ENCODE peak calls at places on chromosomes 12 and 14, in eight cellular contexts. B is left ventricle myocardium inferior, S is GM23248, I is endothelial cell of umbilical vein, K is cardiac muscle cell, W is A549, D is MM.1S, P is psoas muscle. E is an unnamed sample.

GRCh38 chr12:139585-139984 is 73.0 kb downstream of the IQSEC3 start:
- DNase-seq in B (no peak), S (peak; percentile 19), I (no peak), K (peak; percentile 42), W (no peak), D (no peak), P (no peak), E (peak; percentile 71)

GRCh38 chr12:120381752-120382419 is 12.9 kb upstream of the MSI1 start:
- DNase-seq in B (no peak), S (no peak), I (no peak), K (peak; percentile 81), W (peak; percentile 39), D (no peak), P (no peak), E (no peak)

GRCh38 chr14:36238666-36239363 is 62.3 kb upstream of the PTCSC3 start:
- DNase-seq in B (no peak), S (peak; percentile 70), I (no peak), K (peak; percentile 4), W (no peak), D (no peak), P (no peak), E (no peak)

GRCh38 chr12:26198742-26199141 is 3.4 kb downstream of the SSPN start:
- DNase-seq in B (peak; percentile 29), S (peak; percentile 88), I (no peak), K (peak; percentile 51), W (no peak), D (no peak), P (peak; percentile 69), E (no peak)

GRCh38 chr12:54459355-54459754 is 14.0 kb downstream of the GTSF1 start:
- DNase-seq in B (no peak), S (no peak), I (no peak), K (no peak), W (no peak), D (no peak), P (no peak), E (no peak)

GRCh38 chr12:10136637-10137205 is 6.7 kb upstream of the CLEC7A start:
- DNase-seq in B (no peak), S (peak; percentile 13), I (no peak), K (no peak), W (no peak), D (no peak), P (no peak), E (no peak)

GRCh38 chr12:6089041-6089823 is 35.2 kb downstream of the VWF start:
- DNase-seq in B (no peak), S (peak; percentile 84), I (no peak), K (no peak), W (peak; percentile 22), D (peak; percentile 48), P (no peak), E (no peak)

GRCh38 chr12:50720501-50720900 is 43.4 kb upstream of the ATF1 start:
- DNase-seq in B (no peak), S (no peak), I (no peak), K (no peak), W (no peak), D (no peak), P (no peak), E (no peak)

GRCh38 chr14:22852940-22853767 is 16.8 kb downstream of the MMP14 start:
- DNase-seq in B (peak; percentile 90), S (peak; percentile 86), I (peak; percentile 85), K (peak; percentile 92), W (peak; percentile 82), D (peak; percentile 67), P (peak; percentile 93), E (peak; percentile 90)

GRCh38 chr14:91330846-91331245 is 86.3 kb upstream of the GPR68 start:
- DNase-seq in B (no peak), S (no peak), I (no peak), K (no peak), W (no peak), D (no peak), P (no peak), E (no peak)

GRCh38 chr14:43341921-43342320 is 1165.2 kb downstream of the FSCB start:
- DNase-seq in B (no peak), S (no peak), I (no peak), K (no peak), W (no peak), D (no peak), P (no peak), E (no peak)

GRCh38 chr12:85874064-85874463 is at the start of gene NTS:
- DNase-seq in B (no peak), S (no peak), I (no peak), K (peak; percentile 6), W (peak; percentile 29), D (no peak), P (no peak), E (no peak)

GRCh38 chr14:92654206-92654901 is 94.1 kb downstream of the LGMN start:
- DNase-seq in B (no peak), S (no peak), I (no peak), K (no peak), W (no peak), D (no peak), P (no peak), E (no peak)

GRCh38 chr14:52110441-52111086 is 41.7 kb upstream of the NID2 start:
- DNase-seq in B (no peak), S (peak; percentile 68), I (no peak), K (peak; percentile 91), W (peak; percentile 26), D (no peak), P (no peak), E (no peak)

GRCh38 chr12:58342736-58343135 is 401.4 kb downstream of the ATP23 start:
- DNase-seq in B (no peak), S (peak; percentile 32), I (no peak), K (no peak), W (no peak), D (no peak), P (no peak), E (no peak)

GRCh38 chr12:98845957-98846356 is 200.9 kb downstream of the APAF1 start:
- DNase-seq in B (no peak), S (peak; percentile 13), I (no peak), K (no peak), W (no peak), D (no peak), P (no peak), E (no peak)

GRCh38 chr14:104286496-104286895 is 148.1 kb downstream of the KIF26A start:
- DNase-seq in B (peak; percentile 5), S (no peak), I (no peak), K (no peak), W (no peak), D (no peak), P (peak; percentile 24), E (no peak)

GRCh38 chr14:53060046-53060445 is 93.1 kb downstream of the DDHD1 start:
- DNase-seq in B (no peak), S (peak; percentile 49), I (peak; percentile 58), K (peak; percentile 30), W (no peak), D (no peak), P (no peak), E (no peak)

DNA sequence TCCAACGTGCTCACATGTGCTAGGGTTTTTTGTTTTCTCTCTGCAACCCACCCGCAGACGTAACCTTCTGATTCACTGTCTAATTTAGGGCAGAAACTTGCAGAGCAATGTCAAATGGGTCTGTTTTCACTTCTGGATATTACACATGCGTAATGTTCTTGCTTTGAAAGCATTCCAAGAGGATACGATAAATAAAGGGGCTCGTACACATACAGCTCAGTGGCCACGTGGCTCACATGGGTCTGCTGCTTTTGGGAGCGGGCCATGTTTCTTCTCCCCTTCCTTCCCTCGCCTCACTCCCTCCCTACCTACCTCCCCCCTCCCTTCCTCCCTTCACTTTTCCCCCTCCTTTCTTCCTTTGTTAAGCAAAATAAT is 23.4 kb downstream of the CACNA1C start:
- DNase-seq in B (no peak), S (peak; percentile 41), I (no peak), K (peak; percentile 76), W (no peak), D (no peak), P (no peak), E (no peak)
- H3K4me3 ChIP-seq in B (peak overlapping the region; percentile 18), S (no peak overlapping the region), I (no peak overlapping the region), K (no peak overlapping the region), W (no peak overlapping the region), D (no peak overlapping the region), P (no peak overlapping the region), E (no peak overlapping the region)

DNA sequence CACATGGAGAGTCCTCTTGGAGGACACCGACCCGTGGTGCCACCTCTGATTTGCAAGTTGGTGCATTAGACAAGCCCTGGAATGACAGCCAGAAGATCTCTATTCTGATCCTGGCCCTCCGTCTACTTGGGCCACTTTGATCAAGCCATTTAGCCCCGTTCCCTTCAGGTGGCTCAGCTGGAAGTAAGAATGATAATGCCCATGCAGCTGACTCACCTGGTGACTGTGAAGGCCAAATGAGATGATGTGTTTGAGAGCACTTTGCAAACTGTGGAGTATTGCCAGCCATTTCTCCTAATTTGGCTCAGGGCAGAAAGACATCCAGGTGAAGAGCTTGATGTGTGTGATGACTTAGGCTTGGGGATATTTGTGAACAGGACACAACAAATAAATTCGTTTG is 165.9 kb downstream of the ETV6 start:
- DNase-seq in B (no peak), S (no peak), I (no peak), K (no peak), W (no peak), D (no peak), P (no peak), E (no peak)
- H3K9me3 ChIP-seq in B (no peaks in the 10 kb centered on the region), S (no peaks in the 10 kb centered on the region), I (no peaks in the 10 kb centered on the region), K (no peaks in the 10 kb centered on the region), W (no peaks in the 10 kb centered on the region), D (no peaks in the 10 kb centered on the region), P (no peaks in the 10 kb centered on the region), E (no peaks in the 10 kb centered on the region)

GRCh38 chr12:116558280-116559079 is 701 bp upstream of the MAP1LC3B2 start:
- DNase-seq in B (no peak), S (no peak), I (no peak), K (no peak), W (no peak), D (no peak), P (no peak), E (no peak)
- H3K4me3 ChIP-seq in B (no peak overlapping the region), S (no peak overlapping the region), I (no peak overlapping the region), K (no peak overlapping the region), W (no peak overlapping the region), D (peak overlapping the region; percentile 51), P (no peak overlapping the region), E (no peak overlapping the region)

DNA sequence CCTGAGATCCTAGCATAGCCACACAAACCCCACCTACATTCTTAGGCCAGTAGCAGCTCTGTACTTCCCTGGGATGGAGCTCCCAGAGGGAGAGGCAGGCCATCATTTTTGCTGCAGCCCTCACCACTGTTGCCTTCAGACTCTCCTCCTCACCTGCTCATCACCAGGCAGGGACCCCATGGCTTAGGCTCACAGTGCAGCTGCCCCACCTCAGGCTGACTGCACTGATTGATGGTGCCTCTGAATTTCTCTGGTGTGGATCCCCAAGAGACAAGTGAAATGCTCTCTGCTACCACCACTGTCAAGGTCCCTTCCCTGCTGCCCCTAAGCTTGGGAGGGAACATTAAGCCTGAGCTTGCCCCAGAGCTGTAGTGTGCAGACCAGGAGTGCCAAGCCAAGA is 76.2 kb downstream of the TMTC3 start:
- DNase-seq in B (no peak), S (no peak), I (no peak), K (no peak), W (no peak), D (no peak), P (no peak), E (no peak)
- H3K9me3 ChIP-seq in B (peaks cover 72% of the 10 kb centered on the region), S (no peaks in the 10 kb centered on the region), I (no peaks in the 10 kb centered on the region), K (no peaks in the 10 kb centered on the region), W (peaks cover 14% of the 10 kb centered on the region), D (no peaks in the 10 kb centered on the region), P (peaks cover 8% of the 10 kb centered on the region), E (peaks cover 3% of the 10 kb centered on the region)

E was measured in WERI-Rb-1.